ENCODE peak calls at places on chromosomes 13 and 19, in four cellular contexts. One of them, this sample, is unnamed. For H3K9me3, the result is how much of the 10 kb centered on the place peaks cover.

GRCh38 chr19:10936661-10937084 is 8.1 kb downstream of the TIMM29 start:
- DNase-seq in Peyer's patch: peak
- DNase-seq in heart right ventricle: peak
- DNase-seq in HAP-1: peak
- DNase-seq in this sample: no peak

GRCh38 chr19:1252818-1253513 is 4.6 kb downstream of the MIDN start:
- DNase-seq in Peyer's patch: peak
- DNase-seq in heart right ventricle: peak
- DNase-seq in HAP-1: no peak
- DNase-seq in this sample: peak

GRCh38 chr19:50820086-50820485 is 3.5 kb downstream of the KLK1 start:
- DNase-seq in Peyer's patch: peak
- DNase-seq in heart right ventricle: no peak
- DNase-seq in HAP-1: no peak
- DNase-seq in this sample: no peak

GRCh38 chr13:99281811-99282263 is 23.7 kb upstream of the GPR18 start:
- DNase-seq in Peyer's patch: peak
- DNase-seq in heart right ventricle: peak
- DNase-seq in HAP-1: no peak
- DNase-seq in this sample: peak

GRCh38 chr13:24763596-24764275 is at the start of gene RNF17:
- DNase-seq in Peyer's patch: no peak
- DNase-seq in heart right ventricle: no peak
- DNase-seq in HAP-1: no peak
- DNase-seq in this sample: no peak

GRCh38 chr13:24911135-24911524 is 147.2 kb downstream of the RNF17 start:
- DNase-seq in Peyer's patch: no peak
- DNase-seq in heart right ventricle: no peak
- DNase-seq in HAP-1: no peak
- DNase-seq in this sample: no peak

GRCh38 chr13:80473695-80474094 is 132.8 kb upstream of the SPRY2 start:
- DNase-seq in Peyer's patch: no peak
- DNase-seq in heart right ventricle: no peak
- DNase-seq in HAP-1: no peak
- DNase-seq in this sample: no peak

GRCh38 chr13:30308548-30308947 is 1.2 kb upstream of the KATNAL1 start:
- DNase-seq in Peyer's patch: no peak
- DNase-seq in heart right ventricle: no peak
- DNase-seq in HAP-1: no peak
- DNase-seq in this sample: no peak

GRCh38 chr13:23629566-23630272 is 59.5 kb downstream of the TNFRSF19 start:
- DNase-seq in Peyer's patch: no peak
- DNase-seq in heart right ventricle: no peak
- DNase-seq in HAP-1: no peak
- DNase-seq in this sample: no peak

GRCh38 chr19:13902993-13903555 is 2.8 kb downstream of the BRME1 start:
- DNase-seq in Peyer's patch: no peak
- DNase-seq in heart right ventricle: no peak
- DNase-seq in HAP-1: peak
- DNase-seq in this sample: no peak

GRCh38 chr13:98272549-98272948 is 95.5 kb upstream of the RNF113B start:
- DNase-seq in Peyer's patch: no peak
- DNase-seq in heart right ventricle: no peak
- DNase-seq in HAP-1: no peak
- DNase-seq in this sample: no peak

GRCh38 chr13:50309872-50310594 is 294.8 kb downstream of the KCNRG start:
- DNase-seq in Peyer's patch: no peak
- DNase-seq in heart right ventricle: no peak
- DNase-seq in HAP-1: no peak
- DNase-seq in this sample: no peak

GRCh38 chr19:4801085-4801619 is 9.6 kb downstream of the FEM1A start:
- DNase-seq in Peyer's patch: no peak
- DNase-seq in heart right ventricle: no peak
- DNase-seq in HAP-1: no peak
- DNase-seq in this sample: no peak

GRCh38 chr13:21767032-21767431 is 96.2 kb downstream of the FGF9 start:
- DNase-seq in Peyer's patch: no peak
- DNase-seq in heart right ventricle: no peak
- DNase-seq in HAP-1: no peak
- DNase-seq in this sample: no peak

GRCh38 chr19:55087542-55087935 is 11.9 kb downstream of the EPS8L1 start:
- DNase-seq in Peyer's patch: no peak
- DNase-seq in heart right ventricle: no peak
- DNase-seq in HAP-1: no peak
- DNase-seq in this sample: no peak

GRCh38 chr19:53818756-53819155 is 5.4 kb downstream of the NLRP12 start:
- DNase-seq in Peyer's patch: no peak
- DNase-seq in heart right ventricle: no peak
- DNase-seq in HAP-1: no peak
- DNase-seq in this sample: no peak

GRCh38 chr19:16829822-16830289 is 658 bp downstream of the SIN3B start:
- DNase-seq in Peyer's patch: no peak
- DNase-seq in heart right ventricle: no peak
- DNase-seq in HAP-1: no peak
- DNase-seq in this sample: no peak

GRCh38 chr13:100063333-100063732 is 25.6 kb upstream of the PCCA start:
- DNase-seq in Peyer's patch: no peak
- DNase-seq in heart right ventricle: no peak
- DNase-seq in HAP-1: no peak
- DNase-seq in this sample: no peak

GRCh38 chr13:64428196-64428595 is 2801.9 kb downstream of the PCDH9 start:
- DNase-seq in Peyer's patch: no peak
- DNase-seq in heart right ventricle: no peak
- DNase-seq in HAP-1: no peak
- DNase-seq in this sample: no peak

GRCh38 chr13:98944336-98944735 is 33.5 kb downstream of the DOCK9 start:
- DNase-seq in Peyer's patch: no peak
- DNase-seq in heart right ventricle: no peak
- DNase-seq in HAP-1: no peak
- DNase-seq in this sample: no peak

GRCh38 chr13:73056054-73056962 is 2.5 kb upstream of the KLF5 start:
- DNase-seq in Peyer's patch: no peak
- DNase-seq in heart right ventricle: no peak
- DNase-seq in HAP-1: peak
- DNase-seq in this sample: no peak

GRCh38 chr19:4007836-4008539 is 452 bp downstream of the PIAS4 start:
- DNase-seq in Peyer's patch: no peak
- DNase-seq in heart right ventricle: no peak
- DNase-seq in HAP-1: no peak
- DNase-seq in this sample: no peak

GRCh38 chr13:37290691-37291090 is 185.2 kb upstream of the CSNK1A1L start:
- DNase-seq in Peyer's patch: no peak
- DNase-seq in heart right ventricle: no peak
- DNase-seq in HAP-1: no peak
- DNase-seq in this sample: no peak

GRCh38 chr19:39927076-39927475 is 7.4 kb downstream of the FCGBP start:
- DNase-seq in Peyer's patch: no peak
- DNase-seq in heart right ventricle: no peak
- DNase-seq in HAP-1: no peak
- DNase-seq in this sample: no peak

GRCh38 chr13:49246850-49247721 is 639 bp upstream of the CDADC1 start:
- DNase-seq in Peyer's patch: no peak
- DNase-seq in heart right ventricle: no peak
- DNase-seq in HAP-1: no peak
- DNase-seq in this sample: no peak

GRCh38 chr13:112928958-112929777 is 39.8 kb upstream of the MCF2L start:
- DNase-seq in Peyer's patch: peak
- DNase-seq in heart right ventricle: peak
- DNase-seq in HAP-1: no peak
- DNase-seq in this sample: no peak

GRCh38 chr13:44398606-44399005 is 25.0 kb downstream of the SERP2 start:
- DNase-seq in Peyer's patch: no peak
- DNase-seq in heart right ventricle: no peak
- DNase-seq in HAP-1: no peak
- DNase-seq in this sample: no peak

GRCh38 chr19:47686679-47687450 is 26.4 kb upstream of the EHD2 start:
- DNase-seq in Peyer's patch: no peak
- DNase-seq in heart right ventricle: no peak
- DNase-seq in HAP-1: no peak
- DNase-seq in this sample: no peak

GRCh38 chr19:53019684-53020083 is 6.0 kb downstream of the ERVV-1 start:
- DNase-seq in Peyer's patch: peak
- DNase-seq in heart right ventricle: no peak
- DNase-seq in HAP-1: no peak
- DNase-seq in this sample: no peak

GRCh38 chr13:25375727-25376358 is 4.1 kb downstream of the ATP8A2 start:
- DNase-seq in Peyer's patch: peak
- DNase-seq in heart right ventricle: peak
- DNase-seq in HAP-1: peak
- DNase-seq in this sample: no peak

GRCh38 chr13:107200491-107200890 is 632.6 kb upstream of the ARGLU1 start:
- DNase-seq in Peyer's patch: no peak
- DNase-seq in heart right ventricle: no peak
- DNase-seq in HAP-1: no peak
- DNase-seq in this sample: no peak

GRCh38 chr13:105346141-105346766 is 1189.2 kb downstream of the EFNB2 start:
- DNase-seq in Peyer's patch: no peak
- DNase-seq in heart right ventricle: no peak
- DNase-seq in HAP-1: no peak
- DNase-seq in this sample: no peak

GRCh38 chr19:11273288-11273687 is 11.0 kb upstream of the DOCK6 start:
- DNase-seq in Peyer's patch: no peak
- DNase-seq in heart right ventricle: no peak
- DNase-seq in HAP-1: no peak
- DNase-seq in this sample: no peak

GRCh38 chr13:113997845-113998751 is 24.2 kb upstream of the C13orf46 start:
- DNase-seq in Peyer's patch: no peak
- DNase-seq in heart right ventricle: peak
- DNase-seq in HAP-1: no peak
- DNase-seq in this sample: peak

GRCh38 chr19:56221851-56222250 is 19.8 kb downstream of the ZSCAN5C start:
- DNase-seq in Peyer's patch: no peak
- DNase-seq in heart right ventricle: no peak
- DNase-seq in HAP-1: no peak
- DNase-seq in this sample: no peak

GRCh38 chr19:56211718-56212117 is 9.6 kb downstream of the ZSCAN5C start:
- DNase-seq in Peyer's patch: no peak
- DNase-seq in heart right ventricle: no peak
- DNase-seq in HAP-1: no peak
- DNase-seq in this sample: no peak

GRCh38 chr19:56222901-56223300 is 20.8 kb downstream of the ZSCAN5C start:
- DNase-seq in Peyer's patch: no peak
- DNase-seq in heart right ventricle: no peak
- DNase-seq in HAP-1: no peak
- DNase-seq in this sample: no peak

GRCh38 chr19:56217039-56217949 is 15.2 kb downstream of the ZSCAN5C start:
- DNase-seq in Peyer's patch: no peak
- DNase-seq in heart right ventricle: peak
- DNase-seq in HAP-1: no peak
- DNase-seq in this sample: peak
- H3K4me3 ChIP-seq in Peyer's patch: peak
- H3K4me3 ChIP-seq in heart right ventricle: peak
- H3K4me3 ChIP-seq in HAP-1: no peak
- H3K4me3 ChIP-seq in this sample: peak

DNA sequence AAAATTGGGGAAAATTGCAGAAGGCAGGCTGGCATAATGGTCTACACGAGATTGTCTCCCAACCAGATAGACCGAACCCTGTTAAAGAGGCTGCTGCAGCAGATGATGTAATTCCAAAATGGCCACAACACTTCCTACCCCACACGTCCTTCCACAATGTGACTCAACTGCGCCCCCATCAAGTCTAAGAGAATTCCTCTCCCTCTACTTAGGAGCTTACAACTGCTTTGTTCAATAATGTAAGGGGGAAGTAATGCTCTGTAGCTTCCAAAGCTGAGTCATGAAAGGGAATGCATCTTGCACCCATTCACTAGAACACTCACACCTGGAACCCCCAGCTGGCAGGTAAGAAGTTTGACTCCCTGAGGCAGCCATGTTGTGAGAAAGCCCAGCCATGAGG is 117.8 kb upstream of the IRS2 start:
- DNase-seq in Peyer's patch: no peak
- DNase-seq in heart right ventricle: no peak
- DNase-seq in HAP-1: no peak
- DNase-seq in this sample: no peak
- H3K9me3 ChIP-seq in Peyer's patch: under half
- H3K9me3 ChIP-seq in heart right ventricle: under half
- H3K9me3 ChIP-seq in HAP-1: under half
- H3K9me3 ChIP-seq in this sample: under half

DNA sequence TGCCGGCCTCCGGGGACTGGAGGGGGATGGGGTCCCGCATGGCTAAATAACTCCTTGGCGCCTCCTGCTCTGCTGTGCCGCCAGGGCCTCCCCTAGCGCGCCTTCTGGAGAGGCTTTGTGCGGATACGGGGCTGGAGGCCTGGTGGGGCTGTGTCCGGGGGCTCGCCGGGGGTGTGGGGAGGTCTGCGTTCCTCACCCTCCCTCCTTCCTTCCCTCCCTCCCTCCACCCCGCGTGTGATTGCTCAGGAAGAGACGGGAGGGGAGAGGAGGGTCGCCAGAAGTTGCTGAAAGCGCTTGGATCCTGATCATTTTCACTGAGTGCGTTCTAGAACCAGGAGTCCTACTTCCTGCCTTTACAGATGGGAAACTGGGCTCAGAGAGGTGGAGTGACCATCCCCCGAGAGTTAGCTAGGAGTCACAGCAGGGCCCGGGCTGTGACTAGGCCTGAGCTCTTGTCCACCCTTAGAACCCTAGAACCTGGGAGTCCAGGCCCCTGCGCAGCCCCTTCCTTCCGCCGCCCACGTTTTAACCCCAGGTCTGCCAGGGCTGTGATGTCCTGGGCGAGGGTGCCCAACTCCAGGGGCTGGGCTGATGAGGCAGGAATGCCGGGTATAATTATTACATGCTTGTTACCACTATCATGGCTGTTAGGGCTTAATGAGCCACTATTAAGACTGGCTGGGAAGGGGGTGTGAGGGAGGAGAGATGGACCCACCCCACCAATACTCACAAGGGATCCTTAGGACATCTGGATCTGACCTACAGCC is 782 bp upstream of the JUND start:
- DNase-seq in Peyer's patch: peak
- DNase-seq in heart right ventricle: no peak
- DNase-seq in HAP-1: peak
- DNase-seq in this sample: no peak
- H3K4me3 ChIP-seq in Peyer's patch: peak
- H3K4me3 ChIP-seq in heart right ventricle: peak
- H3K4me3 ChIP-seq in HAP-1: peak
- H3K4me3 ChIP-seq in this sample: peak

GRCh38 chr19:15014579-15014978 is 34.7 kb upstream of the CASP14 start:
- DNase-seq in Peyer's patch: no peak
- DNase-seq in heart right ventricle: no peak
- DNase-seq in HAP-1: no peak
- DNase-seq in this sample: no peak
- H3K9me3 ChIP-seq in Peyer's patch: under half
- H3K9me3 ChIP-seq in heart right ventricle: under half
- H3K9me3 ChIP-seq in HAP-1: under half
- H3K9me3 ChIP-seq in this sample: under half